ENCODE peak calls at places on chromosomes 12 and 14, in six cellular contexts. One of them, this sample, is unnamed.

GRCh38 chr12:45685680-45686079 is 43.8 kb upstream of the ARID2 start:
- DNase-seq in tibial artery: no peak
- DNase-seq in D721Med: no peak
- DNase-seq in vagina: no peak
- DNase-seq in left lung: no peak
- DNase-seq in hepatocyte: no peak
- DNase-seq in this sample: no peak

GRCh38 chr12:19970826-19971225 is 397.5 kb upstream of the PDE3A start:
- DNase-seq in tibial artery: no peak
- DNase-seq in D721Med: no peak
- DNase-seq in vagina: no peak
- DNase-seq in left lung: no peak
- DNase-seq in hepatocyte: no peak
- DNase-seq in this sample: no peak

GRCh38 chr12:106551410-106551809 is 31.4 kb upstream of the RFX4 start:
- DNase-seq in tibial artery: no peak
- DNase-seq in D721Med: no peak
- DNase-seq in vagina: no peak
- DNase-seq in left lung: no peak
- DNase-seq in hepatocyte: no peak
- DNase-seq in this sample: no peak

GRCh38 chr14:64391113-64391725 is 3.1 kb downstream of the MTHFD1 start:
- DNase-seq in tibial artery: no peak
- DNase-seq in D721Med: no peak
- DNase-seq in vagina: no peak
- DNase-seq in left lung: no peak
- DNase-seq in hepatocyte: no peak
- DNase-seq in this sample: no peak

GRCh38 chr14:98229676-98230366 is 1042.2 kb downstream of the BCL11B start:
- DNase-seq in tibial artery: no peak
- DNase-seq in D721Med: no peak
- DNase-seq in vagina: no peak
- DNase-seq in left lung: no peak
- DNase-seq in hepatocyte: no peak
- DNase-seq in this sample: no peak

GRCh38 chr14:32476532-32476931 is 147.4 kb downstream of the AKAP6 start:
- DNase-seq in tibial artery: no peak
- DNase-seq in D721Med: no peak
- DNase-seq in vagina: no peak
- DNase-seq in left lung: no peak
- DNase-seq in hepatocyte: no peak
- DNase-seq in this sample: no peak

GRCh38 chr12:47022296-47022695 is 57.1 kb upstream of the PCED1B start:
- DNase-seq in tibial artery: no peak
- DNase-seq in D721Med: no peak
- DNase-seq in vagina: no peak
- DNase-seq in left lung: no peak
- DNase-seq in hepatocyte: no peak
- DNase-seq in this sample: no peak

GRCh38 chr12:16030729-16031128 is 119.6 kb downstream of the DERA start:
- DNase-seq in tibial artery: no peak
- DNase-seq in D721Med: no peak
- DNase-seq in vagina: no peak
- DNase-seq in left lung: no peak
- DNase-seq in hepatocyte: peak
- DNase-seq in this sample: no peak

GRCh38 chr12:69821441-69822204 is 3.4 kb upstream of the MYRFL start:
- DNase-seq in tibial artery: no peak
- DNase-seq in D721Med: no peak
- DNase-seq in vagina: no peak
- DNase-seq in left lung: no peak
- DNase-seq in hepatocyte: no peak
- DNase-seq in this sample: peak

GRCh38 chr12:104930388-104931326 is 27.4 kb downstream of the SLC41A2 start:
- DNase-seq in tibial artery: no peak
- DNase-seq in D721Med: no peak
- DNase-seq in vagina: no peak
- DNase-seq in left lung: no peak
- DNase-seq in hepatocyte: no peak
- DNase-seq in this sample: no peak

GRCh38 chr12:38878986-38879385 is 26.4 kb downstream of the CPNE8 start:
- DNase-seq in tibial artery: no peak
- DNase-seq in D721Med: no peak
- DNase-seq in vagina: no peak
- DNase-seq in left lung: no peak
- DNase-seq in hepatocyte: no peak
- DNase-seq in this sample: no peak

GRCh38 chr14:104553166-104554087 is 26.1 kb upstream of the C14orf180 start:
- DNase-seq in tibial artery: peak
- DNase-seq in D721Med: no peak
- DNase-seq in vagina: no peak
- DNase-seq in left lung: peak
- DNase-seq in hepatocyte: no peak
- DNase-seq in this sample: no peak

GRCh38 chr14:31261859-31262739 is 54.5 kb upstream of the HECTD1 start:
- DNase-seq in tibial artery: peak
- DNase-seq in D721Med: no peak
- DNase-seq in vagina: no peak
- DNase-seq in left lung: no peak
- DNase-seq in hepatocyte: peak
- DNase-seq in this sample: peak

GRCh38 chr14:95290769-95291440 is 28.8 kb downstream of the CLMN start:
- DNase-seq in tibial artery: no peak
- DNase-seq in D721Med: no peak
- DNase-seq in vagina: no peak
- DNase-seq in left lung: no peak
- DNase-seq in hepatocyte: peak
- DNase-seq in this sample: no peak

DNA sequence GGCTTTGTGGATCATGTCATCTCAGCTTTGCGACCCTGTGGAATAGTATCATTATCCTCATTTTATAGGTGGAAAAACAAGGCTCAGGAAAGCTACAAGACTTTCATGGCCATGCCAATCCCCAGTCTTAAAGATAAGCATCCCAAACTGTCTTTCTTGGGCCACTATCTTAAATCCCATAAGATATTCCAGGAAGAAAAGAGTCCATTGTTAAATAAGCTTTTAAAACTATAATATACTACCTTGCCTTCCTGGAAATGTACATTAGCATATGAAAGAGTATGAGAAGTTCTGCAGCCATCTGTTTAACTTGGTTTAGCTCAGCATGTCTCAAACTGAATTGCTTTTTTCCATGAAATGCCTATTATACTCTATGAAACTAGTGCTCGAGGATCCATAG is 77.0 kb downstream of the B4GALNT3 start:
- DNase-seq in tibial artery: no peak
- DNase-seq in D721Med: no peak
- DNase-seq in vagina: no peak
- DNase-seq in left lung: no peak
- DNase-seq in hepatocyte: no peak
- DNase-seq in this sample: no peak
- TF ChIP-seq CTCF in tibial artery: no peak
- TF ChIP-seq CTCF in D721Med: no peak
- TF ChIP-seq CTCF in vagina: no peak
- TF ChIP-seq CTCF in left lung: no peak
- TF ChIP-seq CTCF in hepatocyte: no peak
- TF ChIP-seq CTCF in this sample: no peak

GRCh38 chr12:18857656-18858055 is 119.7 kb downstream of the CAPZA3 start:
- DNase-seq in tibial artery: no peak
- DNase-seq in D721Med: no peak
- DNase-seq in vagina: no peak
- DNase-seq in left lung: no peak
- DNase-seq in hepatocyte: no peak
- DNase-seq in this sample: no peak

GRCh38 chr12:18864900-18865561 is 127.1 kb downstream of the CAPZA3 start:
- DNase-seq in tibial artery: no peak
- DNase-seq in D721Med: no peak
- DNase-seq in vagina: no peak
- DNase-seq in left lung: no peak
- DNase-seq in hepatocyte: peak
- DNase-seq in this sample: no peak

GRCh38 chr12:18859400-18859799 is 121.5 kb downstream of the CAPZA3 start:
- DNase-seq in tibial artery: no peak
- DNase-seq in D721Med: no peak
- DNase-seq in vagina: no peak
- DNase-seq in left lung: no peak
- DNase-seq in hepatocyte: no peak
- DNase-seq in this sample: no peak

GRCh38 chr12:18863769-18864500 is 126.0 kb downstream of the CAPZA3 start:
- DNase-seq in tibial artery: no peak
- DNase-seq in D721Med: no peak
- DNase-seq in vagina: no peak
- DNase-seq in left lung: no peak
- DNase-seq in hepatocyte: no peak
- DNase-seq in this sample: no peak

DNA sequence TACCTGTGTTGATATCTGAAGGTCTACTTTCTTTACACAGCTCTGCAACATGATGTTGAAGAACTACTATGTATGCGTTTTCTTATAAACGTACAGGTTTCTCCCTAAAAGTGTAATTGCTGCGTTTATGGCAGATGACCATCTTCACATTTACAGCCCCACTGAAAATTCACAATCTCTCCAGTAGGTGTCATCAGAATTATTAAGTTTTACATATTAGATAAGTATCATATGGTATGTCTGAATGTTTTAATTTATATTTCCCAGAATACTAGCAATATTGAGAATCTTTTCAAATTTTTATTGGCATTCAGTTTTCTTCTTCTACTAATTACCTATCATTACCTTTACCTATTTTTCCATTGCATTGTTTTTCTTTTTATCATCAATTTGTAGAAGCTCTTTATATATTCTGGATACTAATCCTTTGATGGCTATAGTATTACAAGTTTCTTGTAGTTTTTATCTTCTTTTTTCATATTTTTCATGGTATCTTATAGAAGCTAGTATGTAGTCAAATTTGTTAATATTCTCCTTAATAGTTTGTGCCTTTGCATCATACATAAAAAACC is 123.5 kb downstream of the CAPZA3 start:
- DNase-seq in tibial artery: no peak
- DNase-seq in D721Med: no peak
- DNase-seq in vagina: no peak
- DNase-seq in left lung: no peak
- DNase-seq in hepatocyte: peak
- DNase-seq in this sample: peak
- TF ChIP-seq CTCF in tibial artery: peak
- TF ChIP-seq CTCF in D721Med: peak
- TF ChIP-seq CTCF in vagina: no peak
- TF ChIP-seq CTCF in left lung: no peak
- TF ChIP-seq CTCF in hepatocyte: peak
- TF ChIP-seq CTCF in this sample: peak

GRCh38 chr14:23352506-23353432 is at the start of gene SLC22A17:
- DNase-seq in tibial artery: peak
- DNase-seq in D721Med: peak
- DNase-seq in vagina: peak
- DNase-seq in left lung: peak
- DNase-seq in hepatocyte: peak
- DNase-seq in this sample: no peak
- TF ChIP-seq CTCF in tibial artery: no peak
- TF ChIP-seq CTCF in D721Med: no peak
- TF ChIP-seq CTCF in vagina: no peak
- TF ChIP-seq CTCF in left lung: no peak
- TF ChIP-seq CTCF in hepatocyte: peak
- TF ChIP-seq CTCF in this sample: no peak

DNA sequence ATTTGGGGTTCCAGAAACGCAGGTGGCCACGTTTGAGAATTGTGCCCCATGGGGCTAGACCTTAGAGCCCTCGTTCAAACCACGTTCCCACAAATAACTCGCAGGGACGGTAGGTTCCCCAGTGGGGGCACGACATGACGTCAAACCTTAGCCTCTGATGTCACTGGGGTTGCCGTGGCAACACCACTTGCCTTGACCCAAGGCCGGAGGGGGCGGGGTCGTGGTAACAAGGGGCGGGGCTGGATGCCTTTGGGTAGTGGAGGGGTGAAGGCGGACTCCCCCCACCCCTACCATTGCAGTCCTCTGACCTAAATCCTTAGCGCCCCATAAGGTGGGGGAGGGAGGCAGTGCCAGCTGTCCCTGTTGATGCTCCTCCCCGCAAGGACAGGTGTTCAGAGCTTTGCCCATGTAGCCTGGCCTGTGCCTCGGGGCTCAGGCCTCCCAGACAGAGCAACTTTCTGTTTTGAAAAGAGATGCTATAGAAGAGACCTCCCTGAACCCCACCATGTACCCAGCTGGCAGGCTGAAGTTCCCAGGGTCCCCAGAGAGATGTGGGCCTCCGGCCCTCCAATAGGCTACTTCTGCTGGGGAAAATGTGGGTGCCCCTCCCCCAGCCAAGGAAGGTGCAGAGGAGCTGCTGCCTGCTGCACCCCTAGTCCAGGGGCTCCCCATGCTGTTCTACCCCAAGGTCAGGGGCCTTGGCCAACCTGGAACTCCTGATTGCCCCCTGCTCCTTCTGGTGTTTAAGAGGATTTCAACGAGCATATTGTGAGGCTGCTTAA is 1.9 kb downstream of the FAM222A start:
- DNase-seq in tibial artery: no peak
- DNase-seq in D721Med: no peak
- DNase-seq in vagina: no peak
- DNase-seq in left lung: no peak
- DNase-seq in hepatocyte: no peak
- DNase-seq in this sample: peak
- TF ChIP-seq CTCF in tibial artery: no peak
- TF ChIP-seq CTCF in D721Med: no peak
- TF ChIP-seq CTCF in vagina: no peak
- TF ChIP-seq CTCF in left lung: no peak
- TF ChIP-seq CTCF in hepatocyte: no peak
- TF ChIP-seq CTCF in this sample: no peak